ENCODE peak calls at places on chromosome 4, in five cellular contexts. C is fibroblast of lung; N is CD8-positive, alpha-beta memory T cell; H is A549; K is heart left ventricle. E is an unnamed sample.
A peak's percentile ranks its signal among the peaks of the same experiment; 100 is the strongest.

GRCh38 chr4:25667931-25668557 is 12.4 kb downstream of the SLC34A2 start:
- DNase-seq in C (peak; percentile 67), N (no peak), H (no peak), K (no peak), E (peak; percentile 83)

GRCh38 chr4:122525865-122526264 is 69.3 kb upstream of the IL2 start:
- DNase-seq in C (no peak), N (no peak), H (no peak), K (no peak), E (no peak)

GRCh38 chr4:71406459-71406963 is 67.7 kb downstream of the SLC4A4 start:
- DNase-seq in C (peak; percentile 81), N (no peak), H (no peak), K (no peak), E (no peak)

GRCh38 chr4:155170569-155170968 is 37.9 kb upstream of the NPY2R start:
- DNase-seq in C (no peak), N (no peak), H (no peak), K (no peak), E (no peak)

GRCh38 chr4:54224960-54225670 is 4.0 kb upstream of the PDGFRA start:
- DNase-seq in C (no peak), N (no peak), H (no peak), K (no peak), E (peak; percentile 61)

GRCh38 chr4:10981611-10982010 is 297.0 kb upstream of the CLNK start:
- DNase-seq in C (no peak), N (no peak), H (no peak), K (no peak), E (no peak)

GRCh38 chr4:32022071-32022470 is 1301.9 kb downstream of the PCDH7 start:
- DNase-seq in C (peak; percentile 59), N (no peak), H (peak; percentile 17), K (no peak), E (no peak)

GRCh38 chr4:145177906-145178538 is 2.4 kb downstream of the OTUD4 start:
- DNase-seq in C (peak; percentile 47), N (peak; percentile 11), H (no peak), K (no peak), E (no peak)

GRCh38 chr4:7196283-7196651 is 3.9 kb downstream of the SORCS2 start:
- DNase-seq in C (no peak), N (no peak), H (no peak), K (no peak), E (peak; percentile 48)

GRCh38 chr4:53267026-53267425 is 98.8 kb downstream of the SCFD2 start:
- DNase-seq in C (peak; percentile 32), N (no peak), H (no peak), K (no peak), E (no peak)

GRCh38 chr4:76745264-76745663 is 152.7 kb downstream of the SOWAHB start:
- DNase-seq in C (peak; percentile 35), N (no peak), H (no peak), K (no peak), E (no peak)

GRCh38 chr4:38872620-38873019 is 5.0 kb downstream of the FAM114A1 start:
- DNase-seq in C (peak; percentile 63), N (no peak), H (no peak), K (no peak), E (no peak)

GRCh38 chr4:83378426-83378825 is 43.8 kb upstream of the HPSE start:
- DNase-seq in C (no peak), N (peak; percentile 11), H (no peak), K (no peak), E (no peak)

GRCh38 chr4:55437823-55438222 is 42.1 kb downstream of the TMEM165 start:
- DNase-seq in C (no peak), N (no peak), H (no peak), K (no peak), E (no peak)

GRCh38 chr4:143473334-143474126 is 40.0 kb upstream of the SMARCA5 start:
- DNase-seq in C (no peak), N (no peak), H (no peak), K (no peak), E (no peak)

GRCh38 chr4:189177130-189177529 is 763.5 kb upstream of the FRG1 start:
- DNase-seq in C (no peak), N (no peak), H (no peak), K (no peak), E (no peak)

GRCh38 chr4:87819281-87819919 is 13.4 kb upstream of the MEPE start:
- DNase-seq in C (peak; percentile 93), N (no peak), H (no peak), K (no peak), E (peak; percentile 73)

GRCh38 chr4:147731611-147732515 is at the start of gene ARHGAP10:
- DNase-seq in C (peak; percentile 84), N (peak; percentile 59), H (peak; percentile 57), K (peak; percentile 81), E (peak; percentile 92)

GRCh38 chr4:9979101-9979815 is 42.0 kb downstream of the SLC2A9 start:
- DNase-seq in C (no peak), N (no peak), H (no peak), K (no peak), E (peak; percentile 72)

GRCh38 chr4:150818129-150818528 is 197.0 kb downstream of the LRBA start:
- DNase-seq in C (no peak), N (no peak), H (no peak), K (no peak), E (no peak)

GRCh38 chr4:15320116-15320515 is 107.7 kb upstream of the C1QTNF7 start:
- DNase-seq in C (no peak), N (no peak), H (no peak), K (no peak), E (no peak)

DNA sequence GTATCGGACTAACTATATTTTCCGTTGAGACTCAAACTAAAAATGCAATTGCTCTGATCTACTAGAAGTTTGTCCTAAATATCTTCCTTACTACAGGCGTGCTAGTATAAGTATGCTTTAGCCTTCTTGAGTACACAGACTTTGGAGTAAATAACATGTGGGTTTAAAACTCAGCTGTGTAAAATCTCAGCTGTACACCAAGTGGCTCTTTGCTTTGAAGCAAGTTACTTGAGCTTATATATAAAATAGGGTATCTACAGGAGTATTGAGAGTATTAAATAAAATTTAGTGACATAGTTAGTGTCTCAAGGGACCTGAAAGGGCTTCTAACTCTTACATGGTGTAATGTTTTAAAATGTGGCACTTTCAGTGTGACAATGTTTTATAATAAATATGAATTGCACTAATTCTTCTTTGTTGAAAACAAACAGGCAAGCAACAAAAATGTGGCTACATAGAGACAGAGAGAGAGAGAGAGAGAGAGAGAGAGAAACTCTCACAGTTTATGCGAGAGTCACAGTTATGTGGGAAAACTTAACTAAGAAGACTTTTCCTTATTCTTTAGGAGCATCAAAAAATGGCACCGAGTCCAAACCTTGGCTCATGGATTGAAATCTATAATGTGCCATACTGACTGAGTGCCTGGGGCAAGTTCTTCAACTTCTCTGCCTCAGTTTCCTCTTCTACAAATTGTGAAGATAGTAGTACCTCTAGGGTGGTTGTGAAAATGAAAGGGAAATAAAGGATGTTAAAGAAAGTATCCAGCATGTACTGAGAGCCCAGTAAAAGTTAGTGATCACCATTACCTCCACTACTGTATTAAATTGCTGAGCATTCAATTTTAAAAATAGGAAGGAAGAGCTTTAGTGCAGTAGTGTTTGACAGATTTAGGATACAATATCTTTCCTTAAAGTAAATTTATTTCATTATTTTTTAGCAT is 187.8 kb upstream of the ANK2 start:
- DNase-seq in C (no peak), N (no peak), H (no peak), K (no peak), E (no peak)
- H3K4me1 ChIP-seq in C (no peaks in the 10 kb centered on the region), N (no peaks in the 10 kb centered on the region), H (no peaks in the 10 kb centered on the region), K (peaks cover 6% of the 10 kb centered on the region), E (peaks cover 46% of the 10 kb centered on the region)

GRCh38 chr4:168879178-168879577 is 130.9 kb downstream of the CBR4 start:
- DNase-seq in C (no peak), N (no peak), H (no peak), K (no peak), E (no peak)

GRCh38 chr4:168880811-168881595 is 129.1 kb downstream of the CBR4 start:
- DNase-seq in C (no peak), N (no peak), H (no peak), K (no peak), E (no peak)

GRCh38 chr4:168881754-168882153 is 128.3 kb downstream of the CBR4 start:
- DNase-seq in C (no peak), N (no peak), H (no peak), K (no peak), E (no peak)

GRCh38 chr4:168877779-168878491 is 132.1 kb downstream of the CBR4 start:
- DNase-seq in C (no peak), N (peak; percentile 7), H (no peak), K (peak; percentile 53), E (peak; percentile 84)

GRCh38 chr4:168880087-168880675 is 129.9 kb downstream of the CBR4 start:
- DNase-seq in C (peak; percentile 79), N (no peak), H (no peak), K (no peak), E (no peak)
- H3K4me1 ChIP-seq in C (peaks cover 37% of the 10 kb centered on the region), N (no peaks in the 10 kb centered on the region), H (peaks cover 36% of the 10 kb centered on the region), K (peaks cover 48% of the 10 kb centered on the region), E (peaks cover 5% of the 10 kb centered on the region)

DNA sequence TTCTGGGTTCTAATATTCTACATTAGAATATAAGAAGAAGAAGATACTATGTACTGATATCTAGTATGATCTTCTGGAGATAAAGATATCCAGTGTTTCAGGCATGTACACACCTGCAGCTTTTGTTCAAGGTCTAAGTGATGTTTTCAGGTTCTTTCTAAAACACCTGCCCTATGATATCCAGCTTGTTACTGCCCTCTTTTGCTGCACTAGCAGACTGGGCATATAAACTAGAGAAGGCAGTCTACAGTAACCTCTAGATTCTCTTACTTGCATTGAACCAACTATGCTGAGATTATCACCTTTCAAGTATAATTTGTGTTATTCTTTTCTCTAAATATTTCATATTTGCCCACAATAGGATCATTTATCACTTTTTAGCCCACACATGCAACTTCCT is 1.9 kb upstream of the FRYL start:
- DNase-seq in C (no peak), N (no peak), H (no peak), K (no peak), E (no peak)
- H3K4me1 ChIP-seq in C (peaks cover 3% of the 10 kb centered on the region), N (peaks cover 24% of the 10 kb centered on the region), H (peaks cover 16% of the 10 kb centered on the region), K (peaks cover 16% of the 10 kb centered on the region), E (no peaks in the 10 kb centered on the region)

GRCh38 chr4:156953951-156954350 is 17.6 kb downstream of the PDGFC start:
- DNase-seq in C (no peak), N (no peak), H (no peak), K (no peak), E (no peak)
- H3K4me1 ChIP-seq in C (peaks cover 14% of the 10 kb centered on the region), N (no peaks in the 10 kb centered on the region), H (peaks cover 32% of the 10 kb centered on the region), K (peaks cover 28% of the 10 kb centered on the region), E (no peaks in the 10 kb centered on the region)

DNA sequence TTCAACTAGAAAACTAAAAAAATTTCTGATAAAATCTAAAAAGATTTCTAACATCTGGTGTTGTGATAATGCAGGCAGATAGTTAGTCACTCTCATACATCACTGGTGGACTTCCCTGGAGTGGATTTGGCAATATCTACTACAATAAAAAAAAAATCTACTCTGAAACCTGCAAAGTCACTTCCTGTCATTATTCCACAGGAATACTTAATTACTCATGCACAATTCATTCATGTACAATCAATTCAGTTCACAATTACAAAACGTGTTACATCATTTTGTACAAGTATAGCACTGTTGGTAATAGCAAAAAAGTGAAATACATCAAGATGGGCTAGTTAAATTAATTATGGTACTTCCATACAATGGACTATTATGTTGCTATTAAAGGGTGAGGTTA is 16.5 kb upstream of the RHOH start:
- DNase-seq in C (peak; percentile 91), N (no peak), H (no peak), K (no peak), E (no peak)
- H3K4me1 ChIP-seq in C (no peaks in the 10 kb centered on the region), N (peaks cover 11% of the 10 kb centered on the region), H (peaks cover 5% of the 10 kb centered on the region), K (no peaks in the 10 kb centered on the region), E (no peaks in the 10 kb centered on the region)